ENCODE peak calls at places on chromosome 2, in four cellular contexts. J is NT2/D1, G is left lobe of liver, V is NCI-H1694. M is an unnamed sample.

GRCh38 chr2:160666019-160666676 is 172.5 kb upstream of the RBMS1 start:
- DNase-seq in J (no peak), G (no peak), V (no peak), M (peak)

GRCh38 chr2:216064014-216064630 is 17.5 kb downstream of the PECR start:
- DNase-seq in J (no peak), G (no peak), V (no peak), M (peak)

GRCh38 chr2:96143231-96143847 is 1.9 kb downstream of the DUSP2 start:
- DNase-seq in J (no peak), G (no peak), V (no peak), M (no peak)

GRCh38 chr2:161913865-161914264 is 160.2 kb downstream of the DPP4 start:
- DNase-seq in J (no peak), G (no peak), V (no peak), M (peak)

GRCh38 chr2:20012282-20013060 is at the start of gene MATN3:
- DNase-seq in J (no peak), G (no peak), V (no peak), M (peak)

GRCh38 chr2:107303964-107304363 is 418.0 kb upstream of the ST6GAL2 start:
- DNase-seq in J (no peak), G (no peak), V (no peak), M (peak)

GRCh38 chr2:201432038-201432437 is 19.2 kb downstream of the TRAK2 start:
- DNase-seq in J (no peak), G (no peak), V (no peak), M (peak)

GRCh38 chr2:175233135-175233719 is 51.7 kb upstream of the ATP5MC3 start:
- DNase-seq in J (no peak), G (no peak), V (no peak), M (peak)

GRCh38 chr2:189555243-189555642 is 25.3 kb downstream of the SLC40A1 start:
- DNase-seq in J (no peak), G (no peak), V (no peak), M (peak)

GRCh38 chr2:40367032-40367431 is 84.9 kb downstream of the SLC8A1 start:
- DNase-seq in J (no peak), G (no peak), V (peak), M (no peak)

GRCh38 chr2:4047961-4048891 is 344.9 kb downstream of the DCDC2C start:
- DNase-seq in J (no peak), G (no peak), V (no peak), M (peak)

GRCh38 chr2:173286153-173286809 is 68.4 kb upstream of the CDCA7 start:
- DNase-seq in J (no peak), G (no peak), V (no peak), M (no peak)

GRCh38 chr2:101657787-101658186 is 39.7 kb upstream of the MAP4K4 start:
- DNase-seq in J (no peak), G (no peak), V (peak), M (no peak)

GRCh38 chr2:157940024-157940423 is 63.9 kb upstream of the ACVR1 start:
- DNase-seq in J (peak), G (no peak), V (no peak), M (no peak)

GRCh38 chr2:8565399-8566154 is 116.3 kb upstream of the ID2 start:
- DNase-seq in J (no peak), G (peak), V (no peak), M (no peak)

GRCh38 chr2:182668671-182669070 is 47.4 kb upstream of the DNAJC10 start:
- DNase-seq in J (no peak), G (no peak), V (no peak), M (peak)

GRCh38 chr2:217902281-217903141 is 100.3 kb downstream of the TNS1 start:
- DNase-seq in J (no peak), G (peak), V (no peak), M (peak)

GRCh38 chr2:1168856-1169255 is 218.2 kb downstream of the SNTG2 start:
- DNase-seq in J (no peak), G (no peak), V (no peak), M (no peak)

GRCh38 chr2:28656937-28657615 is 94.6 kb upstream of the PPP1CB start:
- DNase-seq in J (no peak), G (no peak), V (no peak), M (no peak)

GRCh38 chr2:223736488-223736887 is 100.9 kb downstream of the AP1S3 start:
- DNase-seq in J (no peak), G (no peak), V (no peak), M (no peak)

GRCh38 chr2:128154225-128154624 is 63.2 kb downstream of the UGGT1 start:
- DNase-seq in J (no peak), G (no peak), V (no peak), M (no peak)

GRCh38 chr2:218711550-218711929 is 905 bp downstream of the TTLL4 start:
- DNase-seq in J (no peak), G (no peak), V (no peak), M (peak)

GRCh38 chr2:42913280-42913878 is 121.0 kb upstream of the HAAO start:
- DNase-seq in J (no peak), G (no peak), V (no peak), M (no peak)

GRCh38 chr2:120001461-120001860 is 11.4 kb upstream of the EPB41L5 start:
- DNase-seq in J (no peak), G (no peak), V (no peak), M (no peak)

GRCh38 chr2:114089636-114090325 is 199.9 kb downstream of the ACTR3 start:
- DNase-seq in J (no peak), G (no peak), V (no peak), M (no peak)

GRCh38 chr2:194723446-194723845 is 933.6 kb upstream of the SLC39A10 start:
- DNase-seq in J (no peak), G (no peak), V (no peak), M (no peak)

GRCh38 chr2:214066847-214067246 is 344.0 kb upstream of the VWC2L start:
- DNase-seq in J (no peak), G (no peak), V (no peak), M (no peak)

GRCh38 chr2:85151026-85151425 is 17.8 kb downstream of the TCF7L1 start:
- DNase-seq in J (no peak), G (no peak), V (no peak), M (peak)

GRCh38 chr2:240235811-240236210 is 95.4 kb upstream of the OTOS start:
- DNase-seq in J (no peak), G (no peak), V (no peak), M (no peak)

GRCh38 chr2:187075106-187076070 is 226.4 kb upstream of the ZSWIM2 start:
- DNase-seq in J (no peak), G (no peak), V (no peak), M (peak)

GRCh38 chr2:206535587-206535986 is 92.3 kb downstream of the ADAM23 start:
- DNase-seq in J (no peak), G (no peak), V (no peak), M (no peak)

GRCh38 chr2:195683174-195683573 is 26.1 kb downstream of the SLC39A10 start:
- DNase-seq in J (no peak), G (no peak), V (no peak), M (peak)

GRCh38 chr2:224523626-224524577 is 61.3 kb downstream of the CUL3 start:
- DNase-seq in J (no peak), G (no peak), V (no peak), M (peak)

GRCh38 chr2:223889133-223889769 is 51.9 kb upstream of the AP1S3 start:
- DNase-seq in J (no peak), G (no peak), V (no peak), M (no peak)

GRCh38 chr2:230525682-230526081 is 109.7 kb downstream of the SP100 start:
- DNase-seq in J (peak), G (no peak), V (no peak), M (no peak)